ENCODE peak calls at places on chromosomes 6 and 20, in five cellular contexts. V is ascending aorta, W is NCI-H774, L is WTC11, N is neural crest cell. J is an unnamed sample.

GRCh38 chr6:17305219-17306001 is 24.2 kb downstream of the RBM24 start:
- DNase-seq in V (no peak), W (no peak), L (no peak), N (no peak), J (no peak)

GRCh38 chr20:47929368-47930115 is 144.3 kb upstream of the SULF2 start:
- DNase-seq in V (no peak), W (no peak), L (no peak), N (no peak), J (peak)

GRCh38 chr6:168193816-168194701 is 115.0 kb upstream of the FRMD1 start:
- DNase-seq in V (no peak), W (no peak), L (peak), N (no peak), J (no peak)

GRCh38 chr20:63275825-63276224 is 3.2 kb downstream of the ARFGAP1 start:
- DNase-seq in V (no peak), W (no peak), L (no peak), N (no peak), J (no peak)

GRCh38 chr6:166330612-166331011 is 11.7 kb downstream of the SFT2D1 start:
- DNase-seq in V (no peak), W (no peak), L (peak), N (peak), J (no peak)

GRCh38 chr6:136923116-136923953 is 1.2 kb downstream of the SLC35D3 start:
- DNase-seq in V (no peak), W (peak), L (peak), N (no peak), J (no peak)

GRCh38 chr6:12150812-12151432 is 138.8 kb downstream of the HIVEP1 start:
- DNase-seq in V (no peak), W (no peak), L (peak), N (no peak), J (peak)

GRCh38 chr6:34247481-34248197 is 1.2 kb downstream of the SMIM29 start:
- DNase-seq in V (no peak), W (no peak), L (no peak), N (no peak), J (no peak)

GRCh38 chr6:149127212-149127611 is 190.3 kb upstream of the TAB2 start:
- DNase-seq in V (no peak), W (no peak), L (no peak), N (no peak), J (no peak)

GRCh38 chr6:7146079-7146828 is 38.5 kb downstream of the RREB1 start:
- DNase-seq in V (no peak), W (no peak), L (no peak), N (no peak), J (no peak)

GRCh38 chr6:41767112-41767946 is 12.4 kb downstream of the FRS3 start:
- DNase-seq in V (no peak), W (no peak), L (no peak), N (peak), J (no peak)

GRCh38 chr6:20319520-20320357 is 81.9 kb upstream of the E2F3 start:
- DNase-seq in V (peak), W (no peak), L (no peak), N (no peak), J (no peak)

GRCh38 chr6:14017626-14018475 is 93.1 kb downstream of the RNF182 start:
- DNase-seq in V (no peak), W (no peak), L (peak), N (no peak), J (no peak)

GRCh38 chr6:88339816-88340215 is 173.7 kb upstream of the CNR1 start:
- DNase-seq in V (no peak), W (no peak), L (no peak), N (no peak), J (no peak)

GRCh38 chr6:38599261-38599660 is 40.5 kb downstream of the BTBD9 start:
- DNase-seq in V (no peak), W (no peak), L (no peak), N (no peak), J (no peak)

GRCh38 chr6:2738373-2738979 is 12.2 kb downstream of the MYLK4 start:
- DNase-seq in V (no peak), W (peak), L (peak), N (peak), J (peak)

GRCh38 chr20:49420811-49421295 is 61.6 kb downstream of the KCNB1 start:
- DNase-seq in V (no peak), W (no peak), L (no peak), N (no peak), J (no peak)

GRCh38 chr6:158536084-158536890 is 23.6 kb upstream of the TMEM181 start:
- DNase-seq in V (no peak), W (peak), L (peak), N (peak), J (peak)

GRCh38 chr6:133610271-133610840 is 278.6 kb upstream of the TCF21 start:
- DNase-seq in V (no peak), W (no peak), L (no peak), N (no peak), J (no peak)

GRCh38 chr6:9397981-9398559 is 962.7 kb upstream of the SLC35B3 start:
- DNase-seq in V (no peak), W (peak), L (no peak), N (no peak), J (no peak)

GRCh38 chr6:53679446-53679933 is 13.9 kb upstream of the KLHL31 start:
- DNase-seq in V (no peak), W (no peak), L (peak), N (no peak), J (peak)

GRCh38 chr6:135520781-135521180 is 23.2 kb upstream of the AHI1 start:
- DNase-seq in V (no peak), W (no peak), L (no peak), N (no peak), J (no peak)

GRCh38 chr20:37403107-37404033 is 57.4 kb downstream of the SRC start:
- DNase-seq in V (no peak), W (no peak), L (no peak), N (no peak), J (no peak)

GRCh38 chr6:134560019-134560418 is 242.1 kb upstream of the SGK1 start:
- DNase-seq in V (no peak), W (no peak), L (no peak), N (no peak), J (no peak)

GRCh38 chr20:45318948-45319347 is 10.8 kb upstream of the MATN4 start:
- DNase-seq in V (no peak), W (no peak), L (no peak), N (no peak), J (no peak)

GRCh38 chr6:104402572-104402971 is 457.1 kb downstream of the HACE1 start:
- DNase-seq in V (no peak), W (no peak), L (no peak), N (no peak), J (no peak)

GRCh38 chr20:62020935-62021701 is 44.6 kb downstream of the TAF4 start:
- DNase-seq in V (no peak), W (no peak), L (no peak), N (no peak), J (no peak)

GRCh38 chr20:12723811-12724210 is 285.0 kb upstream of the SPTLC3 start:
- DNase-seq in V (no peak), W (no peak), L (no peak), N (no peak), J (no peak)

GRCh38 chr6:16824804-16825777 is 63.8 kb upstream of the ATXN1 start:
- DNase-seq in V (no peak), W (no peak), L (no peak), N (no peak), J (no peak)

GRCh38 chr6:37636112-37636511 is 61.6 kb downstream of the MDGA1 start:
- DNase-seq in V (no peak), W (no peak), L (no peak), N (no peak), J (no peak)

GRCh38 chr20:21190866-21191265 is 65.0 kb downstream of the KIZ start:
- DNase-seq in V (no peak), W (no peak), L (no peak), N (no peak), J (no peak)

GRCh38 chr6:113481910-113482309 is 375.2 kb upstream of the MARCKS start:
- DNase-seq in V (no peak), W (no peak), L (no peak), N (no peak), J (no peak)

GRCh38 chr20:53080969-53081871 is 109.1 kb downstream of the TSHZ2 start:
- DNase-seq in V (no peak), W (peak), L (no peak), N (no peak), J (no peak)